ENCODE peak calls at places on chromosomes 6 and 20, in five cellular contexts. H is HCT116, Z is K562, R is SK-N-SH, W is HepG2. D is an unnamed sample.

GRCh38 chr20:23214903-23215302 is 128.8 kb upstream of the CD93 start:
- DNase-seq in H (no peak), Z (no peak), R (no peak), W (no peak), D (no peak)

GRCh38 chr20:41138217-41138526 is 829 bp downstream of the PLCG1 start:
- DNase-seq in H (no peak), Z (no peak), R (no peak), W (peak; percentile 39), D (no peak)

GRCh38 chr6:166936079-166936787 is 20.1 kb downstream of the RNASET2 start:
- DNase-seq in H (no peak), Z (no peak), R (no peak), W (no peak), D (no peak)

GRCh38 chr20:10586296-10586695 is 87.5 kb downstream of the JAG1 start:
- DNase-seq in H (no peak), Z (no peak), R (no peak), W (no peak), D (no peak)

GRCh38 chr6:159255434-159255951 is 86.3 kb downstream of the FNDC1 start:
- DNase-seq in H (no peak), Z (no peak), R (no peak), W (no peak), D (no peak)

GRCh38 chr20:63081831-63082230 is 75.1 kb upstream of the BHLHE23 start:
- DNase-seq in H (no peak), Z (no peak), R (no peak), W (no peak), D (no peak)

GRCh38 chr6:113082691-113083090 is 735.6 kb downstream of the RFPL4B start:
- DNase-seq in H (no peak), Z (no peak), R (no peak), W (no peak), D (no peak)

GRCh38 chr6:102812242-102812641 is 1418.7 kb downstream of the GRIK2 start:
- DNase-seq in H (no peak), Z (no peak), R (no peak), W (no peak), D (no peak)

GRCh38 chr6:108353853-108354252 is 59.0 kb downstream of the AFG1L start:
- DNase-seq in H (no peak), Z (no peak), R (no peak), W (no peak), D (no peak)

GRCh38 chr6:27591660-27592059 is 118.8 kb upstream of the ZNF184 start:
- DNase-seq in H (no peak), Z (peak; percentile 46), R (no peak), W (peak; percentile 72), D (peak; percentile 89)

GRCh38 chr6:117138920-117139319 is 126.4 kb upstream of the VGLL2 start:
- DNase-seq in H (no peak), Z (no peak), R (no peak), W (no peak), D (no peak)

GRCh38 chr6:17093692-17094091 is 8.2 kb upstream of the STMND1 start:
- DNase-seq in H (no peak), Z (no peak), R (peak; percentile 16), W (no peak), D (no peak)

GRCh38 chr6:44388876-44389275 is 1.4 kb downstream of the CDC5L start:
- DNase-seq in H (no peak), Z (no peak), R (no peak), W (no peak), D (no peak)

GRCh38 chr6:35258858-35259193 is 709 bp upstream of the ZNF76 start:
- DNase-seq in H (peak; percentile 32), Z (peak; percentile 67), R (peak; percentile 73), W (peak; percentile 52), D (no peak)

GRCh38 chr6:72182337-72183246 is 296.2 kb downstream of the RIMS1 start:
- DNase-seq in H (no peak), Z (no peak), R (peak; percentile 59), W (no peak), D (no peak)

GRCh38 chr6:96391776-96392175 is 129.8 kb upstream of the UFL1 start:
- DNase-seq in H (no peak), Z (no peak), R (peak; percentile 20), W (no peak), D (no peak)

GRCh38 chr6:71621918-71622519 is 264.3 kb upstream of the RIMS1 start:
- DNase-seq in H (peak; percentile 2), Z (no peak), R (peak; percentile 12), W (peak; percentile 2), D (no peak)

GRCh38 chr20:57618766-57619052 is 1.5 kb downstream of the ZBP1 start:
- DNase-seq in H (no peak), Z (no peak), R (no peak), W (no peak), D (no peak)

GRCh38 chr20:9573598-9573997 is 59.2 kb downstream of the LAMP5 start:
- DNase-seq in H (no peak), Z (no peak), R (peak; percentile 26), W (no peak), D (no peak)

GRCh38 chr6:105909084-105909483 is 177.1 kb upstream of the PRDM1 start:
- DNase-seq in H (no peak), Z (no peak), R (no peak), W (no peak), D (no peak)

GRCh38 chr20:41242807-41243206 is 74.7 kb downstream of the ZHX3 start:
- DNase-seq in H (no peak), Z (no peak), R (no peak), W (no peak), D (no peak)

GRCh38 chr20:63228786-63229185 is 6.9 kb upstream of the BIRC7 start:
- DNase-seq in H (no peak), Z (peak; percentile 37), R (no peak), W (no peak), D (no peak)

GRCh38 chr20:8764289-8764962 is 304.5 kb upstream of the PLCB4 start:
- DNase-seq in H (no peak), Z (no peak), R (no peak), W (no peak), D (no peak)

GRCh38 chr20:49045440-49046086 is 549 bp upstream of the CSE1L start:
- DNase-seq in H (no peak), Z (peak; percentile 24), R (peak; percentile 25), W (peak; percentile 29), D (no peak)

GRCh38 chr6:107869871-107870270 is 45.8 kb upstream of the SCML4 start:
- DNase-seq in H (no peak), Z (no peak), R (no peak), W (no peak), D (no peak)

GRCh38 chr6:73525546-73526330 is 4.9 kb upstream of the EEF1A1 start:
- DNase-seq in H (no peak), Z (no peak), R (no peak), W (no peak), D (no peak)

GRCh38 chr20:13441388-13441787 is 197.3 kb downstream of the TASP1 start:
- DNase-seq in H (no peak), Z (no peak), R (no peak), W (no peak), D (no peak)

GRCh38 chr6:33075568-33076405 is at the start of gene HLA-DPB1:
- DNase-seq in H (peak; percentile 52), Z (peak; percentile 49), R (peak; percentile 62), W (peak; percentile 20), D (no peak)

GRCh38 chr6:127582777-127583462 is 5.9 kb downstream of the C6orf58 start:
- DNase-seq in H (peak; percentile 58), Z (no peak), R (no peak), W (peak; percentile 6), D (peak; percentile 45)

GRCh38 chr6:35736293-35736894 is 438 bp upstream of the ARMC12 start:
- DNase-seq in H (no peak), Z (peak; percentile 73), R (peak; percentile 81), W (peak; percentile 60), D (no peak)

GRCh38 chr6:12635813-12636212 is 80.8 kb upstream of the PHACTR1 start:
- DNase-seq in H (no peak), Z (no peak), R (no peak), W (no peak), D (no peak)

GRCh38 chr20:53828673-53829085 is 235.0 kb upstream of the ZNF217 start:
- DNase-seq in H (peak; percentile 29), Z (peak; percentile 23), R (no peak), W (no peak), D (peak; percentile 67)

DNA sequence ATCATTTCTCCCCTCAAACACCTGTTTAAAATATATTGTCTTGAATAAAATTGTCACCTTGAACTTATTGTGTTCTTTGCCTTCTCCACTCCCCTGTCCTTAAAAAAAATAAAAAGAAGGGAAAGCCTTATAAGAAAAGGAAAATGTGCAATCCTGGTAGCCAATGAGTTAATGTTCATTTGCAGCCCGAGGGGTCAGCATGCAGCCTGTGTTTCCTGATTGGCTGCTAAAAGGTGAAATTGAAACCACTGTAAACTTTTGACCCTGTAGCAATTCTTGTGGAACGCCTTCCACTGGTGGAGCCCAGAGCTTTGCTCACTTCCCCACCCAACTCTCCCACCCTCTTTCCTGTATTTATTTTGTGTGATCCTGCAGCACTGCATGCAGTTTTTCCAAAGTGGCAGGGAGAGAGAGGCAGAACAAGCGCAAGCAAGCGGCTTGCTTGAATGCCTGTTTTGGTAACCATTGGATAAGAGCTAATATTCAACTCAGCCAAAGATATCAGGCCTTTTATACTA is 74.9 kb downstream of the NCOA3 start:
- DNase-seq in H (peak; percentile 85), Z (peak; percentile 77), R (peak; percentile 72), W (peak; percentile 97), D (no peak)
- TF ChIP-seq REST in H (no peak), Z (no peak), R (no peak), W (peak; percentile 27), D (no peak)

GRCh38 chr6:156852147-156852857 is 75.1 kb downstream of the ARID1B start:
- DNase-seq in H (no peak), Z (no peak), R (no peak), W (no peak), D (no peak)
- TF ChIP-seq SIN3A in H (no peak), Z (no peak), R (no peak), W (no peak), D (no peak)

GRCh38 chr6:123569575-123569974 is 67.2 kb downstream of the TRDN start:
- DNase-seq in H (no peak), Z (no peak), R (no peak), W (no peak), D (no peak)
- TF ChIP-seq REST in H (no peak), Z (no peak), R (no peak), W (no peak), D (no peak)

DNA sequence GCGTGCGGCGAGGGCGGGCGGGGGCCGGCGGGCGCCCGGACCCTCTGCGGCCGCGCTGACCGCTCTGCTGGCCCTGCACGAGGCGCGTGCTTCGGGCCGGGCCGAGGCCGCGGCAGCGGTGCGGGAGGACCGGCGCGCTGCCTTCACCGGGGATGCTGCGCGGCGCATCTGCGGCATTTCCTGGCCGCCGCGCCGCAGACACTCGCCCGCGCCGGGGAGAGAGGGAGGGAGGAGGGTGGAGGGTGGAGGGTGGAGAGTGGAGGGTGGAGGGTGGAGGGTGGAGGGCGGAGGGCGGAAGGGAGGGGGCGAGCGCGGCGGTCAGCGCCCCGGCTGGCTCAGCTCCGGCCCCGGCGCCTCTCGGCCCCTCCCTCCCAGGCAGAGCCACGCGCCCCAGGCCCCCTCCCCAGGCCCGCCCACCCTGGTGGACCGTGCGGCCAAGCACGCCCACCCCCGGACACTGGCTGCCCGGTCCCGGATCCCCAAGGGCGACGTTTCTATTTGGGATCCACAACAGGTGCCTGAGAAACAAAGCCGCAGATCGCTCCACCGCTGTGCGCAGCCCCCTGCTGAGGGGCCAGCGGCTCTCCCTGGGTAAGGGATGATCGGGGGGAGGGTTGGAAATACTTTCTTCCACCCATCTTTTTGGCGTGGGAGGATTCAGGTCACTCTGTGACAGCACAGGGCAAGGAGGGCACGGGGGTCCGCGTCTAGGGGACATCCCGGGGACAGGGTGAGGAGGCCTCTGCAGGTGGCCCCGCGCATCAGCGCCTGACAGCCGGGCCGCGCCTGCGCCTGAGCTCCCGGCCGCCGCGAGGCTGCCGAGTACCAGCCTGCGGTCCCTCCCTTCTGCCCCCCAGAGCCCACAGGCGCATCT is 111.2 kb upstream of the BEND6 start:
- DNase-seq in H (peak; percentile 78), Z (peak; percentile 40), R (peak; percentile 91), W (peak; percentile 77), D (no peak)
- TF ChIP-seq SIN3A in H (no peak), Z (no peak), R (peak; percentile 42), W (no peak), D (peak; percentile 40)

D was measured in Panc1.